ENCODE peak calls at places on chromosomes 2 and 18, in nine cellular contexts. S is WTC11; R is activated CD4-positive, alpha-beta T cell treated with anti-CD3 and anti-CD28 coated beads, Interleukin-2, amount 10 ng/mL, durations not matched to agents 7 days and 5 days; K is HepG2; H is breast epithelium; D is stimulated activated CD4-positive, alpha-beta T cell treated with anti-CD3 and anti-CD28 coated beads, Interleukin-4, amount 100 ng/mL, for 48 hours; Q is naive B cell; L is T-helper 1 cell; X is stimulated activated CD8-positive, alpha-beta memory T cell treated with anti-CD3 and anti-CD28 coated beads, Interleukin-7, amount 100 ng/mL, for 1 hour. P is an unnamed sample.

GRCh38 chr2:119629323-119629825 is 49.6 kb upstream of the TMEM177 start:
- DNase-seq in Q (no peak), L (no peak), R (no peak), K (no peak), X (no peak), S (no peak), D (no peak), H (no peak), P (no peak)

GRCh38 chr2:76953733-76954347 is 568.3 kb downstream of the LRRTM4 start:
- DNase-seq in H (no peak), D (no peak), K (peak), L (no peak), Q (no peak), S (peak), X (no peak), R (peak), P (peak)

GRCh38 chr18:69109686-69110085 is 291.0 kb upstream of the DOK6 start:
- DNase-seq in Q (no peak), H (no peak), S (no peak), K (no peak), X (no peak), L (no peak), D (no peak), R (no peak), P (no peak)

GRCh38 chr2:240368746-240369724 is 66.4 kb upstream of the GPC1 start:
- DNase-seq in S (no peak), D (no peak), Q (no peak), X (no peak), R (no peak), K (no peak), L (no peak), H (no peak), P (peak)

GRCh38 chr18:74274690-74275089 is 17.1 kb downstream of the CYB5A start:
- DNase-seq in R (no peak), H (no peak), S (no peak), D (no peak), L (no peak), X (no peak), K (no peak), Q (no peak), P (no peak)

GRCh38 chr2:16746833-16747232 is 81.2 kb upstream of the CYRIA start:
- DNase-seq in X (no peak), S (no peak), H (no peak), K (no peak), D (no peak), R (no peak), Q (no peak), L (no peak), P (no peak)

GRCh38 chr2:96769816-96770215 is 9.1 kb downstream of the CNNM4 start:
- DNase-seq in D (no peak), L (no peak), K (peak), X (no peak), S (no peak), H (peak), R (no peak), Q (no peak), P (peak)

GRCh38 chr18:7856733-7857132 is 289.6 kb downstream of the PTPRM start:
- DNase-seq in X (no peak), Q (no peak), D (no peak), L (no peak), K (peak), S (no peak), R (no peak), H (no peak), P (no peak)

GRCh38 chr18:73384246-73384645 is 516.5 kb upstream of the NETO1 start:
- DNase-seq in X (no peak), Q (no peak), S (no peak), K (no peak), H (no peak), D (no peak), L (no peak), R (no peak), P (no peak)

GRCh38 chr2:148666555-148666954 is 22.0 kb downstream of the EPC2 start:
- DNase-seq in D (no peak), Q (no peak), R (no peak), X (no peak), K (no peak), S (no peak), H (no peak), L (no peak), P (no peak)

GRCh38 chr2:138948070-138948539 is 167.9 kb upstream of the NXPH2 start:
- DNase-seq in R (no peak), H (no peak), D (no peak), X (no peak), S (no peak), K (no peak), L (peak), Q (no peak), P (no peak)

GRCh38 chr2:233674995-233675394 is 3.3 kb downstream of the UGT1A9 start:
- DNase-seq in K (no peak), H (no peak), Q (no peak), L (no peak), R (no peak), X (no peak), S (no peak), D (no peak), P (no peak)

GRCh38 chr2:157252529-157252928 is 5.0 kb upstream of the GALNT5 start:
- DNase-seq in S (no peak), H (no peak), D (no peak), R (no peak), L (no peak), K (no peak), X (no peak), Q (no peak), P (no peak)

GRCh38 chr2:101781326-101781725 is 83.8 kb downstream of the MAP4K4 start:
- DNase-seq in H (no peak), R (no peak), X (no peak), Q (peak), D (no peak), L (no peak), S (no peak), K (no peak), P (no peak)

GRCh38 chr2:71692621-71693277 is 239.4 kb downstream of the DYSF start:
- DNase-seq in X (no peak), S (no peak), R (no peak), Q (no peak), H (no peak), K (no peak), L (no peak), D (no peak), P (no peak)

GRCh38 chr18:23067236-23067635 is 68.0 kb upstream of the CABLES1 start:
- DNase-seq in D (no peak), L (peak), S (no peak), K (peak), H (no peak), X (no peak), Q (no peak), R (no peak), P (no peak)

GRCh38 chr18:49967171-49967570 is 153.8 kb upstream of the ACAA2 start:
- DNase-seq in K (peak), X (no peak), D (no peak), H (no peak), S (no peak), Q (no peak), L (no peak), R (no peak), P (no peak)

GRCh38 chr2:173584676-173585453 is 230.2 kb downstream of the CDCA7 start:
- DNase-seq in R (no peak), L (no peak), D (no peak), Q (no peak), S (no peak), H (no peak), X (no peak), K (no peak), P (no peak)

GRCh38 chr2:62050456-62051045 is 145.1 kb downstream of the COMMD1 start:
- DNase-seq in D (no peak), H (no peak), R (no peak), K (no peak), S (no peak), L (no peak), Q (no peak), X (no peak), P (no peak)

GRCh38 chr2:241812730-241813079 is 3.7 kb downstream of the NEU4 start:
- DNase-seq in K (no peak), Q (no peak), L (no peak), X (no peak), H (no peak), S (no peak), D (no peak), R (no peak), P (no peak)

GRCh38 chr18:41761329-41762028 is 193.6 kb upstream of the PIK3C3 start:
- DNase-seq in L (no peak), D (no peak), Q (no peak), S (no peak), K (no peak), H (no peak), X (no peak), R (no peak), P (no peak)

GRCh38 chr2:124476291-124476690 is 451.2 kb downstream of the CNTNAP5 start:
- DNase-seq in Q (no peak), H (no peak), S (no peak), X (no peak), R (no peak), L (no peak), K (peak), D (no peak), P (no peak)

GRCh38 chr2:149767516-149767974 is 180.0 kb upstream of the MMADHC start:
- DNase-seq in L (no peak), Q (no peak), K (no peak), R (no peak), X (no peak), H (no peak), S (no peak), D (no peak), P (peak)

GRCh38 chr18:60069145-60069544 is 169.3 kb downstream of the PMAIP1 start:
- DNase-seq in Q (no peak), H (no peak), D (no peak), L (no peak), K (no peak), R (no peak), S (no peak), X (no peak), P (no peak)

GRCh38 chr2:224646242-224646846 is 61.2 kb upstream of the CUL3 start:
- DNase-seq in X (no peak), L (peak), H (no peak), R (peak), K (peak), Q (peak), D (no peak), S (peak), P (no peak)

GRCh38 chr18:59718108-59719057 is 21.2 kb upstream of the CCBE1 start:
- DNase-seq in S (no peak), D (no peak), R (no peak), H (no peak), L (no peak), K (no peak), X (no peak), Q (no peak), P (no peak)

GRCh38 chr2:31012384-31012783 is 125.9 kb downstream of the GALNT14 start:
- DNase-seq in D (no peak), Q (no peak), H (no peak), K (no peak), S (no peak), X (no peak), R (no peak), L (no peak), P (no peak)

GRCh38 chr18:2223859-2224258 is 347.4 kb downstream of the METTL4 start:
- DNase-seq in Q (no peak), D (no peak), H (no peak), S (peak), K (peak), L (no peak), X (no peak), R (no peak), P (peak)

GRCh38 chr2:59884166-59884565 is 669.3 kb downstream of the BCL11A start:
- DNase-seq in X (no peak), H (no peak), D (no peak), K (no peak), R (no peak), S (no peak), L (no peak), Q (no peak), P (no peak)

GRCh38 chr2:88880441-88880953 is 189.0 kb downstream of the RPIA start:
- DNase-seq in D (peak), K (peak), X (no peak), R (peak), H (no peak), S (peak), L (peak), Q (peak), P (peak)

GRCh38 chr2:139389391-139389790 is 609.2 kb upstream of the NXPH2 start:
- DNase-seq in H (no peak), S (no peak), D (no peak), L (no peak), K (no peak), Q (no peak), X (no peak), R (no peak), P (no peak)

GRCh38 chr18:31658670-31659573 is 25.5 kb downstream of the B4GALT6 start:
- DNase-seq in K (no peak), D (peak), Q (peak), S (no peak), X (no peak), L (peak), H (no peak), R (no peak), P (no peak)

GRCh38 chr2:148674063-148675020 is 29.8 kb downstream of the EPC2 start:
- DNase-seq in S (peak), D (peak), H (no peak), L (peak), K (peak), R (peak), Q (peak), X (no peak), P (no peak)

GRCh38 chr2:43605079-43605655 is 9.3 kb upstream of the THADA start:
- DNase-seq in K (peak), D (peak), X (no peak), Q (no peak), L (peak), R (peak), S (peak), H (no peak), P (peak)

GRCh38 chr2:9221223-9221622 is 14.6 kb downstream of the ASAP2 start:
- DNase-seq in S (no peak), R (no peak), K (no peak), H (no peak), Q (no peak), X (no peak), L (no peak), D (no peak), P (no peak)

GRCh38 chr18:74459877-74460276 is 2.8 kb upstream of the DIPK1C start:
- DNase-seq in X (no peak), H (no peak), Q (no peak), K (no peak), D (no peak), L (no peak), R (no peak), S (peak), P (no peak)

GRCh38 chr2:48006094-48006493 is 99.8 kb upstream of the FBXO11 start:
- DNase-seq in H (no peak), K (no peak), X (no peak), D (no peak), S (no peak), Q (no peak), L (no peak), R (no peak), P (peak)

GRCh38 chr2:102891261-102891660 is 129.4 kb downstream of the TMEM182 start:
- DNase-seq in L (no peak), D (no peak), S (no peak), X (no peak), K (no peak), H (no peak), R (no peak), Q (no peak), P (no peak)

GRCh38 chr2:67561411-67561965 is 164.4 kb downstream of the ETAA1 start:
- DNase-seq in X (no peak), L (no peak), R (no peak), D (no peak), S (no peak), K (no peak), H (no peak), Q (no peak), P (peak)